ENCODE peak calls at places on chromosome 6, in seven cellular contexts. Z is IMR-90; R is astrocyte of the spinal cord; E is AG09309; X is cardiac fibroblast; Q is heart right ventricle; O is CD8-positive, alpha-beta T cell. S is an unnamed sample.

GRCh38 chr6:14118444-14118843 is 872 bp downstream of the CD83 start:
- DNase-seq in Z (no peak), R (no peak), E (no peak), X (no peak), Q (no peak), O (no peak), S (no peak)

GRCh38 chr6:16241321-16241689 is 2.9 kb downstream of the GMPR start:
- DNase-seq in Z (no peak), R (no peak), E (no peak), X (no peak), Q (no peak), O (no peak), S (no peak)

GRCh38 chr6:149248688-149249369 is 68.7 kb upstream of the TAB2 start:
- DNase-seq in Z (no peak), R (no peak), E (no peak), X (no peak), Q (no peak), O (no peak), S (no peak)

GRCh38 chr6:148967546-148967945 is 220.7 kb downstream of the UST start:
- DNase-seq in Z (no peak), R (no peak), E (no peak), X (no peak), Q (no peak), O (no peak), S (no peak)

GRCh38 chr6:29724937-29725869 is 2.0 kb downstream of the HLA-F start:
- DNase-seq in Z (no peak), R (no peak), E (no peak), X (no peak), Q (no peak), O (no peak), S (no peak)

GRCh38 chr6:73036689-73037088 is 188.6 kb downstream of the KHDC1L start:
- DNase-seq in Z (no peak), R (no peak), E (no peak), X (no peak), Q (no peak), O (no peak), S (no peak)

GRCh38 chr6:14711056-14711703 is 534.7 kb upstream of the JARID2 start:
- DNase-seq in Z (peak; percentile 98), R (peak; percentile 78), E (peak; percentile 72), X (peak; percentile 86), Q (peak; percentile 49), O (no peak), S (no peak)

GRCh38 chr6:80605165-80605989 is 498.9 kb downstream of the BCKDHB start:
- DNase-seq in Z (peak; percentile 68), R (peak; percentile 70), E (no peak), X (peak; percentile 51), Q (peak; percentile 10), O (no peak), S (peak; percentile 60)

GRCh38 chr6:40232698-40233097 is 298.4 kb upstream of the MOCS1 start:
- DNase-seq in Z (no peak), R (no peak), E (no peak), X (no peak), Q (no peak), O (no peak), S (no peak)

GRCh38 chr6:41042656-41043055 is 389 bp downstream of the TSPO2 start:
- DNase-seq in Z (no peak), R (no peak), E (no peak), X (no peak), Q (no peak), O (no peak), S (no peak)

GRCh38 chr6:125729983-125730382 is 19.4 kb upstream of the HEY2 start:
- DNase-seq in Z (no peak), R (no peak), E (no peak), X (no peak), Q (no peak), O (no peak), S (no peak)

GRCh38 chr6:113636357-113636824 is 220.8 kb upstream of the MARCKS start:
- DNase-seq in Z (peak; percentile 78), R (peak; percentile 65), E (no peak), X (no peak), Q (no peak), O (no peak), S (no peak)

GRCh38 chr6:158019416-158019815 is 37.8 kb downstream of the SYNJ2 start:
- DNase-seq in Z (no peak), R (no peak), E (no peak), X (no peak), Q (no peak), O (no peak), S (no peak)
- TF ChIP-seq CTCF in Z (no peak), R (no peak), E (no peak), X (no peak), Q (no peak), O (no peak), S (no peak)

GRCh38 chr6:99241905-99242534 is 107.5 kb downstream of the FAXC start:
- DNase-seq in Z (peak; percentile 40), R (peak; percentile 45), E (no peak), X (peak; percentile 14), Q (peak; percentile 16), O (no peak), S (peak; percentile 10)
- TF ChIP-seq CTCF in Z (peak; percentile 42), R (peak; percentile 51), E (peak; percentile 40), X (peak; percentile 31), Q (peak; percentile 10), O (no peak), S (peak; percentile 31)

GRCh38 chr6:137415127-137415833 is 78.9 kb downstream of the OLIG3 start:
- DNase-seq in Z (peak; percentile 53), R (peak; percentile 78), E (peak; percentile 35), X (peak; percentile 75), Q (peak; percentile 57), O (peak; percentile 58), S (peak; percentile 73)
- TF ChIP-seq CTCF in Z (peak; percentile 60), R (peak; percentile 86), E (peak; percentile 81), X (peak; percentile 70), Q (peak; percentile 18), O (peak; percentile 54), S (peak; percentile 56)

GRCh38 chr6:136582702-136583471 is 32.7 kb upstream of the MAP7 start:
- DNase-seq in Z (peak; percentile 94), R (peak; percentile 84), E (peak; percentile 83), X (peak; percentile 92), Q (no peak), O (no peak), S (peak; percentile 77)
- TF ChIP-seq CTCF in Z (peak; percentile 73), R (peak; percentile 47), E (peak; percentile 43), X (peak; percentile 40), Q (peak; percentile 20), O (no peak), S (peak; percentile 26)

DNA sequence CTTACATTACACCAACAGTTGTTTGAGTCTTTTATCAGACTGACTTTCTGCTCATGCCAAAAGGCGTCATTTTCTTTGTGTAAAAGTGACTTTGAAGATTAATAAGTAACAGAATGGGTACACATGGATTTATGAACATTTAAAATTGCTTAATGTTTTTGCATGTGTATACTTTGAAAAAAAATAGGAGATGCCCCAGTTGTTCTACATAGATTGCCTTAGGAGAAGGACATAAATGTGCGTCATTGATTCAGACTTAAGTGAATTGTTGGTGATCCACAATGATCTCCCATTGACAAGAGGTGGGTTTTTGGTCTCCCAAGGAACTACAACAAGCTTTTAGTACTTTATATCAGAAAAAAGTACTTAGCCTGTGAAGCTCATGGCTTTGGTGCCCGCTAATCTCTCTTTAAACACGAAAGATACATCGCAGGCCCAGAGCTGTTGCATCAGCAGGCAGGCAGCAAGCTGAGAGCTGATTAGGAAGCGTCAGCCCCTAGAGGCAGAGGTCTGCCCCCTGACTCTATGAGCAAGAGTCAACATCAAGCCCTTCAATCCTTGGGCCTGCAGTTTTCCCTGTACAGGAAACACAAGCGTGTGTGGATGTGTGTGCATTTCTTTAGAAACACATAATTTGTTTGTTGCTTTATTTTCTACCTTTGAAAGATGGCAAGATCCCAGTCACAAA is 45.9 kb downstream of the SLC22A3 start:
- DNase-seq in Z (no peak), R (no peak), E (no peak), X (peak; percentile 65), Q (no peak), O (no peak), S (no peak)
- TF ChIP-seq CTCF in Z (no peak), R (no peak), E (no peak), X (no peak), Q (no peak), O (no peak), S (no peak)

GRCh38 chr6:134376785-134377184 is 58.9 kb upstream of the SGK1 start:
- DNase-seq in Z (no peak), R (no peak), E (no peak), X (no peak), Q (no peak), O (no peak), S (no peak)
- TF ChIP-seq CTCF in Z (no peak), R (no peak), E (no peak), X (no peak), Q (no peak), O (no peak), S (no peak)

GRCh38 chr6:134950482-134950881 is 581 bp upstream of the ALDH8A1 start:
- DNase-seq in Z (no peak), R (no peak), E (no peak), X (no peak), Q (no peak), O (no peak), S (no peak)
- TF ChIP-seq CTCF in Z (no peak), R (no peak), E (no peak), X (no peak), Q (no peak), O (no peak), S (no peak)

GRCh38 chr6:138945354-138945753 is 42.7 kb downstream of the REPS1 start:
- DNase-seq in Z (no peak), R (no peak), E (no peak), X (no peak), Q (no peak), O (no peak), S (no peak)
- TF ChIP-seq CTCF in Z (no peak), R (no peak), E (no peak), X (peak; percentile 25), Q (no peak), O (no peak), S (no peak)